ENCODE peak calls at places on chromosomes 1 and 21, in five cellular contexts. C is H7; U is LNCaP clone FGC; I is central memory CD4-positive, alpha-beta T cell; Z is MV-4-11. F is an unnamed sample.

GRCh38 chr1:38728176-38728908 is 131.2 kb downstream of the RRAGC start:
- DNase-seq in Z (no peak), C (no peak), U (no peak), I (no peak), F (peak)

GRCh38 chr1:36223373-36223995 is 759 bp upstream of the THRAP3 start:
- DNase-seq in Z (peak), U (no peak), I (no peak), C (peak), F (peak)

GRCh38 chr1:93253471-93253870 is 72.9 kb downstream of the CCDC18 start:
- DNase-seq in U (no peak), C (no peak), I (no peak), Z (no peak), F (no peak)

GRCh38 chr1:116012716-116013115 is 36.4 kb downstream of the SLC22A15 start:
- DNase-seq in U (no peak), I (no peak), C (no peak), Z (no peak), F (no peak)

GRCh38 chr1:188706742-188707141 is 1770.9 kb downstream of the BRINP3 start:
- DNase-seq in U (no peak), C (no peak), Z (no peak), I (no peak), F (no peak)

GRCh38 chr1:172928412-172928811 is 122.3 kb downstream of the TNFSF18 start:
- DNase-seq in U (no peak), I (no peak), Z (no peak), C (no peak), F (no peak)

GRCh38 chr1:173869108-173869359 is 854 bp downstream of the ZBTB37 start:
- DNase-seq in C (no peak), U (no peak), I (no peak), Z (no peak), F (no peak)

GRCh38 chr1:229370601-229371021 is 27.8 kb upstream of the CCSAP start:
- DNase-seq in I (no peak), Z (peak), U (no peak), C (no peak), F (no peak)

GRCh38 chr1:62230724-62231123 is 36.1 kb downstream of the L1TD1 start:
- DNase-seq in Z (no peak), U (no peak), C (no peak), I (no peak), F (no peak)

GRCh38 chr1:28104866-28105467 is 16.6 kb upstream of the EYA3 start:
- DNase-seq in U (no peak), Z (peak), C (peak), I (no peak), F (peak)

GRCh38 chr21:46108827-46109226 is 10.9 kb downstream of the COL6A2 start:
- DNase-seq in Z (no peak), C (no peak), I (no peak), U (no peak), F (no peak)

GRCh38 chr1:11692899-11693590 is 1.5 kb downstream of the DRAXIN start:
- DNase-seq in C (no peak), U (no peak), Z (peak), I (no peak), F (peak)

GRCh38 chr1:228809621-228810313 is 74.5 kb downstream of the RHOU start:
- DNase-seq in C (peak), Z (no peak), U (no peak), I (no peak), F (no peak)

GRCh38 chr21:25983745-25984144 is 186.8 kb downstream of the APP start:
- DNase-seq in C (no peak), U (no peak), I (no peak), Z (no peak), F (no peak)

GRCh38 chr1:165900576-165901380 is 73.4 kb downstream of the UCK2 start:
- DNase-seq in I (no peak), U (no peak), Z (no peak), C (no peak), F (no peak)

GRCh38 chr1:22387888-22388564 is 63.6 kb upstream of the ZBTB40 start:
- DNase-seq in C (no peak), Z (no peak), I (no peak), U (no peak), F (no peak)

GRCh38 chr1:111592389-111593361 is 26.9 kb upstream of the RAP1A start:
- DNase-seq in I (peak), U (peak), Z (peak), C (peak), F (peak)

GRCh38 chr21:43639470-43640178 is 19.7 kb downstream of the HSF2BP start:
- DNase-seq in C (no peak), U (no peak), I (no peak), Z (peak), F (no peak)

GRCh38 chr1:145962157-145963102 is 1.9 kb downstream of the ANKRD34A start:
- DNase-seq in I (peak), U (no peak), Z (no peak), C (peak), F (peak)

GRCh38 chr21:26447932-26448331 is 125.2 kb downstream of the CYYR1 start:
- DNase-seq in U (no peak), C (no peak), I (no peak), Z (no peak), F (no peak)

GRCh38 chr1:47323475-47324105 is 9.6 kb upstream of the STIL start:
- DNase-seq in U (no peak), I (no peak), C (no peak), Z (peak), F (peak)

GRCh38 chr1:172359531-172359991 is 60.9 kb upstream of the C1orf105 start:
- DNase-seq in C (no peak), Z (no peak), I (no peak), U (peak), F (no peak)

GRCh38 chr1:10387611-10388386 is 11.1 kb upstream of the PGD start:
- DNase-seq in I (no peak), Z (peak), U (no peak), C (peak), F (peak)

GRCh38 chr1:36321119-36321951 is 2.1 kb downstream of the EVA1B start:
- DNase-seq in C (peak), U (no peak), Z (peak), I (no peak), F (peak)

GRCh38 chr1:208010487-208011079 is 99.7 kb upstream of the CD34 start:
- DNase-seq in I (no peak), Z (no peak), U (no peak), C (no peak), F (no peak)

GRCh38 chr21:41827951-41828883 is 50.9 kb downstream of the PRDM15 start:
- DNase-seq in Z (no peak), C (peak), I (no peak), U (no peak), F (no peak)

F was measured in neural progenitor cell.